ENCODE peak calls at places on chromosomes 5 and 9, in nine cellular contexts. I, Z, Q, T, P, W, J, C and O are unnamed samples.

GRCh38 chr5:159061186-159061796 is 38.4 kb downstream of the EBF1 start:
- DNase-seq in Q (peak), P (peak), I (peak), T (no peak), J (peak), Z (peak), W (no peak), C (no peak), O (peak)

GRCh38 chr5:69502375-69503143 is 10.0 kb downstream of the OCLN start:
- DNase-seq in J (peak), I (peak), T (no peak), P (no peak), C (no peak), Z (no peak), Q (peak), W (no peak), O (no peak)

GRCh38 chr5:168317521-168318147 is 26.2 kb downstream of the WWC1 start:
- DNase-seq in C (peak), J (peak), Z (no peak), Q (peak), P (no peak), T (peak), I (peak), W (no peak), O (no peak)

GRCh38 chr5:92519717-92520632 is 1061.0 kb downstream of the NR2F1-AS1 start:
- DNase-seq in Z (no peak), Q (peak), C (peak), P (no peak), J (no peak), W (no peak), I (no peak), T (no peak), O (no peak)

GRCh38 chr5:38207343-38207742 is 51.0 kb upstream of the EGFLAM start:
- DNase-seq in Z (no peak), I (no peak), Q (no peak), J (no peak), P (no peak), W (no peak), T (peak), C (no peak), O (no peak)

GRCh38 chr9:89883401-89884341 is 278.9 kb downstream of the GADD45G start:
- DNase-seq in J (no peak), I (no peak), W (peak), Z (peak), T (no peak), P (no peak), C (no peak), Q (no peak), O (peak)

GRCh38 chr5:111404270-111404769 is 108.0 kb downstream of the STARD4 start:
- DNase-seq in Q (no peak), I (no peak), J (no peak), C (no peak), Z (no peak), W (no peak), T (no peak), P (no peak), O (no peak)

GRCh38 chr5:10140195-10140973 is 109.3 kb downstream of the ATPSCKMT start:
- DNase-seq in W (no peak), Z (no peak), I (peak), J (peak), Q (peak), C (peak), P (no peak), T (no peak), O (peak)

GRCh38 chr9:121700831-121701419 is 49.5 kb downstream of the DAB2IP start:
- DNase-seq in J (no peak), Q (no peak), T (no peak), C (no peak), P (peak), Z (no peak), I (no peak), W (no peak), O (no peak)

GRCh38 chr5:180439911-180440769 is 54.0 kb upstream of the CNOT6 start:
- DNase-seq in J (no peak), C (no peak), P (no peak), Z (no peak), T (no peak), Q (no peak), W (no peak), I (no peak), O (no peak)

GRCh38 chr9:110578896-110579752 is at the start of gene SVEP1:
- DNase-seq in J (peak), Q (peak), P (peak), C (peak), Z (no peak), W (peak), T (peak), I (peak), O (peak)

GRCh38 chr5:10323588-10324488 is 16.1 kb upstream of the CMBL start:
- DNase-seq in Z (no peak), W (no peak), C (no peak), T (no peak), J (no peak), P (no peak), I (no peak), Q (peak), O (peak)

GRCh38 chr5:80034962-80035821 is at the start of gene THBS4:
- DNase-seq in I (peak), Z (no peak), J (no peak), T (no peak), W (no peak), Q (peak), P (peak), C (peak), O (no peak)

GRCh38 chr5:173819521-173819920 is 68.6 kb upstream of the CPEB4 start:
- DNase-seq in P (no peak), T (no peak), W (no peak), I (no peak), C (no peak), Q (no peak), J (no peak), Z (no peak), O (no peak)

GRCh38 chr5:134510970-134511795 is 14.3 kb upstream of the JADE2 start:
- DNase-seq in C (no peak), Z (no peak), Q (peak), J (peak), T (no peak), I (no peak), P (no peak), W (peak), O (no peak)

GRCh38 chr9:137280478-137281344 is 3.2 kb downstream of the TOR4A start:
- DNase-seq in T (peak), W (no peak), I (no peak), Q (no peak), P (peak), C (no peak), J (no peak), Z (no peak), O (no peak)

GRCh38 chr9:108963459-108964143 is 29.4 kb downstream of the ABITRAM start:
- DNase-seq in P (no peak), T (peak), Z (no peak), J (no peak), Q (no peak), W (peak), I (no peak), C (no peak), O (peak)

GRCh38 chr9:97441729-97442128 is 29.8 kb downstream of the TDRD7 start:
- DNase-seq in J (no peak), T (no peak), I (no peak), W (no peak), C (no peak), P (no peak), Z (no peak), Q (no peak), O (no peak)

GRCh38 chr5:172284275-172284971 is 859 bp upstream of the UBTD2 start:
- DNase-seq in T (no peak), C (no peak), P (no peak), Q (peak), J (peak), W (no peak), I (peak), Z (no peak), O (peak)